ENCODE peak calls at places on chromosome X, in four cellular contexts. One of them, this sample, is unnamed.

GRCh38 chrX:65706041-65706828 is 38.8 kb downstream of the MSN start:
- DNase-seq in progenitor cell of endocrine pancreas: no peak
- DNase-seq in testis: no peak
- DNase-seq in PC-3: peak
- DNase-seq in this sample: no peak

GRCh38 chrX:67607436-67607835 is 63.6 kb downstream of the AR start:
- DNase-seq in testis: no peak
- DNase-seq in progenitor cell of endocrine pancreas: no peak
- DNase-seq in PC-3: no peak
- DNase-seq in this sample: no peak

GRCh38 chrX:18422325-18422724 is 3.1 kb upstream of the CDKL5 start:
- DNase-seq in PC-3: peak
- DNase-seq in testis: no peak
- DNase-seq in progenitor cell of endocrine pancreas: no peak
- DNase-seq in this sample: no peak

GRCh38 chrX:21374994-21375794 is 976 bp downstream of the CNKSR2 start:
- DNase-seq in PC-3: no peak
- DNase-seq in testis: peak
- DNase-seq in progenitor cell of endocrine pancreas: peak
- DNase-seq in this sample: peak

GRCh38 chrX:21972721-21973120 is 32.2 kb downstream of the SMS start:
- DNase-seq in progenitor cell of endocrine pancreas: no peak
- DNase-seq in PC-3: peak
- DNase-seq in testis: no peak
- DNase-seq in this sample: no peak

GRCh38 chrX:41722816-41723215 is 1.2 kb upstream of the GPR82 start:
- DNase-seq in progenitor cell of endocrine pancreas: no peak
- DNase-seq in testis: no peak
- DNase-seq in PC-3: no peak
- DNase-seq in this sample: no peak

GRCh38 chrX:121308276-121308805 is 260.9 kb downstream of the GLUD2 start:
- DNase-seq in PC-3: peak
- DNase-seq in testis: peak
- DNase-seq in progenitor cell of endocrine pancreas: no peak
- DNase-seq in this sample: peak

GRCh38 chrX:123771449-123772064 is 38.7 kb upstream of the THOC2 start:
- DNase-seq in testis: no peak
- DNase-seq in PC-3: no peak
- DNase-seq in progenitor cell of endocrine pancreas: no peak
- DNase-seq in this sample: no peak

GRCh38 chrX:104419211-104419610 is 146.8 kb upstream of the IL1RAPL2 start:
- DNase-seq in testis: no peak
- DNase-seq in PC-3: peak
- DNase-seq in progenitor cell of endocrine pancreas: no peak
- DNase-seq in this sample: no peak

GRCh38 chrX:57286507-57287251 is at the start of gene FAAH2:
- DNase-seq in PC-3: peak
- DNase-seq in progenitor cell of endocrine pancreas: peak
- DNase-seq in testis: peak
- DNase-seq in this sample: peak

GRCh38 chrX:9595131-9595530 is 130.3 kb downstream of the TBL1X start:
- DNase-seq in progenitor cell of endocrine pancreas: no peak
- DNase-seq in testis: no peak
- DNase-seq in PC-3: no peak
- DNase-seq in this sample: no peak

GRCh38 chrX:13923845-13924244 is 105.8 kb downstream of the GEMIN8 start:
- DNase-seq in testis: no peak
- DNase-seq in PC-3: peak
- DNase-seq in progenitor cell of endocrine pancreas: no peak
- DNase-seq in this sample: no peak

GRCh38 chrX:105533951-105534350 is 288.4 kb upstream of the NRK start:
- DNase-seq in progenitor cell of endocrine pancreas: no peak
- DNase-seq in testis: no peak
- DNase-seq in PC-3: no peak
- DNase-seq in this sample: no peak

GRCh38 chrX:41913476-41913875 is 9.9 kb downstream of the CASK start:
- DNase-seq in PC-3: no peak
- DNase-seq in progenitor cell of endocrine pancreas: no peak
- DNase-seq in testis: no peak
- DNase-seq in this sample: no peak

GRCh38 chrX:53831662-53832635 is 145.4 kb upstream of the HUWE1 start:
- DNase-seq in progenitor cell of endocrine pancreas: no peak
- DNase-seq in testis: peak
- DNase-seq in PC-3: peak
- DNase-seq in this sample: peak

GRCh38 chrX:118530537-118530936 is 34.9 kb downstream of the DOCK11 start:
- DNase-seq in progenitor cell of endocrine pancreas: no peak
- DNase-seq in PC-3: no peak
- DNase-seq in testis: no peak
- DNase-seq in this sample: no peak

GRCh38 chrX:97547873-97548578 is 664.3 kb downstream of the RPA4 start:
- DNase-seq in PC-3: peak
- DNase-seq in testis: no peak
- DNase-seq in progenitor cell of endocrine pancreas: no peak
- DNase-seq in this sample: no peak

GRCh38 chrX:9614016-9614415 is 149.2 kb downstream of the TBL1X start:
- DNase-seq in PC-3: peak
- DNase-seq in progenitor cell of endocrine pancreas: no peak
- DNase-seq in testis: no peak
- DNase-seq in this sample: no peak

GRCh38 chrX:55056820-55057690 is 17.8 kb upstream of the PAGE2B start:
- DNase-seq in PC-3: peak
- DNase-seq in testis: no peak
- DNase-seq in progenitor cell of endocrine pancreas: no peak
- DNase-seq in this sample: no peak

GRCh38 chrX:110086162-110086915 is 83.4 kb downstream of the TMEM164 start:
- DNase-seq in PC-3: peak
- DNase-seq in progenitor cell of endocrine pancreas: no peak
- DNase-seq in testis: no peak
- DNase-seq in this sample: no peak

GRCh38 chrX:105323951-105324350 is 103.5 kb upstream of the TEX13A start:
- DNase-seq in progenitor cell of endocrine pancreas: no peak
- DNase-seq in testis: no peak
- DNase-seq in PC-3: peak
- DNase-seq in this sample: no peak

GRCh38 chrX:50881028-50881427 is 29.5 kb upstream of the BMP15 start:
- DNase-seq in progenitor cell of endocrine pancreas: no peak
- DNase-seq in testis: no peak
- DNase-seq in PC-3: peak
- DNase-seq in this sample: no peak

GRCh38 chrX:45801554-45801953 is 600.9 kb upstream of the DIPK2B start:
- DNase-seq in progenitor cell of endocrine pancreas: no peak
- DNase-seq in testis: no peak
- DNase-seq in PC-3: peak
- DNase-seq in this sample: no peak

GRCh38 chrX:53594354-53594753 is 92.2 kb downstream of the HUWE1 start:
- DNase-seq in PC-3: no peak
- DNase-seq in testis: no peak
- DNase-seq in progenitor cell of endocrine pancreas: no peak
- DNase-seq in this sample: no peak

GRCh38 chrX:71253253-71254091 is 468 bp downstream of the ZMYM3 start:
- DNase-seq in progenitor cell of endocrine pancreas: peak
- DNase-seq in PC-3: peak
- DNase-seq in testis: peak
- DNase-seq in this sample: peak

GRCh38 chrX:78673256-78673655 is 14.1 kb upstream of the RTL3 start:
- DNase-seq in PC-3: peak
- DNase-seq in progenitor cell of endocrine pancreas: no peak
- DNase-seq in testis: no peak
- DNase-seq in this sample: no peak

GRCh38 chrX:74931214-74931613 is 6.0 kb upstream of the NEXMIF start:
- DNase-seq in PC-3: no peak
- DNase-seq in progenitor cell of endocrine pancreas: no peak
- DNase-seq in testis: no peak
- DNase-seq in this sample: peak

GRCh38 chrX:67622053-67622452 is 78.2 kb downstream of the AR start:
- DNase-seq in testis: no peak
- DNase-seq in PC-3: no peak
- DNase-seq in progenitor cell of endocrine pancreas: no peak
- DNase-seq in this sample: no peak

GRCh38 chrX:617401-617800 is 13.2 kb upstream of the SHOX start:
- DNase-seq in progenitor cell of endocrine pancreas: no peak
- DNase-seq in testis: no peak
- DNase-seq in PC-3: no peak
- DNase-seq in this sample: no peak

GRCh38 chrX:39969099-39969825 is 128.5 kb downstream of the BCOR start:
- DNase-seq in testis: no peak
- DNase-seq in progenitor cell of endocrine pancreas: no peak
- DNase-seq in PC-3: no peak
- DNase-seq in this sample: no peak

GRCh38 chrX:42290608-42291007 is 367.3 kb upstream of the CASK start:
- DNase-seq in progenitor cell of endocrine pancreas: no peak
- DNase-seq in testis: no peak
- DNase-seq in PC-3: peak
- DNase-seq in this sample: peak

GRCh38 chrX:30215357-30215843 is at the start of gene MAGEB2:
- DNase-seq in PC-3: no peak
- DNase-seq in testis: peak
- DNase-seq in progenitor cell of endocrine pancreas: no peak
- DNase-seq in this sample: no peak

GRCh38 chrX:317424-318067 is 1.1 kb downstream of the GTPBP6 start:
- DNase-seq in testis: no peak
- DNase-seq in PC-3: no peak
- DNase-seq in progenitor cell of endocrine pancreas: no peak
- DNase-seq in this sample: no peak

GRCh38 chrX:41481264-41482109 is 34.3 kb downstream of the NYX start:
- DNase-seq in PC-3: peak
- DNase-seq in progenitor cell of endocrine pancreas: no peak
- DNase-seq in testis: no peak
- DNase-seq in this sample: peak

GRCh38 chrX:130125090-130125489 is 14.8 kb upstream of the ELF4 start:
- DNase-seq in progenitor cell of endocrine pancreas: no peak
- DNase-seq in PC-3: no peak
- DNase-seq in testis: no peak
- DNase-seq in this sample: no peak

GRCh38 chrX:140733766-140734342 is 24.3 kb downstream of the LINC00632 start:
- DNase-seq in PC-3: peak
- DNase-seq in testis: peak
- DNase-seq in progenitor cell of endocrine pancreas: no peak
- DNase-seq in this sample: peak

GRCh38 chrX:38768079-38768478 is 33.2 kb upstream of the MID1IP1 start:
- DNase-seq in progenitor cell of endocrine pancreas: no peak
- DNase-seq in PC-3: peak
- DNase-seq in testis: peak
- DNase-seq in this sample: no peak

GRCh38 chrX:38275615-38276014 is 51.7 kb downstream of the RPGR start:
- DNase-seq in PC-3: peak
- DNase-seq in testis: no peak
- DNase-seq in progenitor cell of endocrine pancreas: no peak
- DNase-seq in this sample: no peak

GRCh38 chrX:119654112-119654531 is 38.8 kb downstream of the SEPTIN6 start:
- DNase-seq in progenitor cell of endocrine pancreas: no peak
- DNase-seq in PC-3: no peak
- DNase-seq in testis: peak
- DNase-seq in this sample: no peak
- TF ChIP-seq CTCF in progenitor cell of endocrine pancreas: no peak
- TF ChIP-seq CTCF in PC-3: no peak
- TF ChIP-seq CTCF in testis: no peak
- TF ChIP-seq CTCF in this sample: no peak

GRCh38 chrX:4263005-4263404 is 549.6 kb upstream of the PRKX start:
- DNase-seq in testis: no peak
- DNase-seq in PC-3: peak
- DNase-seq in progenitor cell of endocrine pancreas: no peak
- DNase-seq in this sample: no peak
- TF ChIP-seq CTCF in testis: no peak
- TF ChIP-seq CTCF in PC-3: peak
- TF ChIP-seq CTCF in progenitor cell of endocrine pancreas: peak
- TF ChIP-seq CTCF in this sample: peak

DNA sequence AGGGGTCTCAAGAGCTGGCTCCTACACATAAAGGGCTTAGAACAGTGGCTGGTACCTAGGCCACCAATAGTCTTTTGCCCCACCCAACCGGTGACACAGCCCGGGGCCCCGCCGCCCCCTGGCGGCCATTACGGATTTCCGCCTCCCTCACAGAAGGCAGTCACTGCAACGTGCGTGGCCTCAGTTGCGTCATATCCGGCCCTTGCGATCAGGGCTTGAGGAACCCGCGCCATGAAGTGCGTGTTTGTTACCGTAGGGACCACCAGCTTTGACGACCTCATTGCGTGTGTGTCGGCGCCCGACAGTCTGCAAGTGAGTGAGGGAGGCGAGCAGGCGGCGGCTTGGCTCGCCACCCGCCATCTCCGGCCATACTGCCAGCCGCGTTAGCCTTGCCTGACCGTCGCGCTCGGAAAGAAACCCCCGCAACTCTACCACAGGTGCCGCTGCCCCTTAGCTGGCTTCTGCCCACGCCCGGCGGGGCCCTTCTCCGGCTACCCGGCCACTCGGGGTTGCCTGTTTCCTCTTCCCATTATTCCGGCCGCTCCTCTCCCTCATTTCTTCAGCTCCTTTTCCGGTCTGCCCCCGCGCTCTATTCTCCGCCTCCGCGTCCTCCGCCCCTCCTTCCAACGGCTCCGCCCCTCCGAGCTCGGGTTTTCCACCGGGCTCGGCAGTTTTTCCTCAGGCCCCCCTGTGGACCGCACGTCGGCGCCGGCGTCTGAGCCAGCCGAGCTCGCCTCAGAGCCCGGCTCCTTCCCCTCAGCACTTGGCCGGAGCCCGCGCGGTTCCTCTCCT is at the start of gene ALG13:
- DNase-seq in testis: peak
- DNase-seq in PC-3: peak
- DNase-seq in progenitor cell of endocrine pancreas: peak
- DNase-seq in this sample: peak
- TF ChIP-seq CTCF in testis: peak
- TF ChIP-seq CTCF in PC-3: peak
- TF ChIP-seq CTCF in progenitor cell of endocrine pancreas: peak
- TF ChIP-seq CTCF in this sample: peak

GRCh38 chrX:114582264-114582632 is 1.6 kb upstream of the HTR2C start:
- DNase-seq in progenitor cell of endocrine pancreas: no peak
- DNase-seq in PC-3: no peak
- DNase-seq in testis: no peak
- DNase-seq in this sample: no peak

GRCh38 chrX:114581528-114582263 is 2.2 kb upstream of the HTR2C start:
- DNase-seq in testis: no peak
- DNase-seq in progenitor cell of endocrine pancreas: peak
- DNase-seq in PC-3: no peak
- DNase-seq in this sample: peak

GRCh38 chrX:114583646-114584433 is at the start of gene HTR2C:
- DNase-seq in PC-3: no peak
- DNase-seq in testis: no peak
- DNase-seq in progenitor cell of endocrine pancreas: no peak
- DNase-seq in this sample: no peak

GRCh38 chrX:114582698-114583395 is 1.0 kb upstream of the HTR2C start:
- DNase-seq in testis: no peak
- DNase-seq in PC-3: no peak
- DNase-seq in progenitor cell of endocrine pancreas: no peak
- DNase-seq in this sample: no peak

GRCh38 chrX:114580336-114580735 is 3.5 kb upstream of the HTR2C start:
- DNase-seq in progenitor cell of endocrine pancreas: no peak
- DNase-seq in testis: no peak
- DNase-seq in PC-3: peak
- DNase-seq in this sample: no peak
- TF ChIP-seq CTCF in progenitor cell of endocrine pancreas: peak
- TF ChIP-seq CTCF in testis: no peak
- TF ChIP-seq CTCF in PC-3: peak
- TF ChIP-seq CTCF in this sample: no peak

GRCh38 chrX:138748480-138748879 is 37.0 kb upstream of the FGF13 start:
- DNase-seq in progenitor cell of endocrine pancreas: no peak
- DNase-seq in PC-3: peak
- DNase-seq in testis: no peak
- DNase-seq in this sample: no peak
- TF ChIP-seq CTCF in progenitor cell of endocrine pancreas: peak
- TF ChIP-seq CTCF in PC-3: peak
- TF ChIP-seq CTCF in testis: no peak
- TF ChIP-seq CTCF in this sample: peak